ENCODE peak calls at places on chromosomes 6 and 20, in six cellular contexts. K is CD8-positive, alpha-beta T cell; H is dorsolateral prefrontal cortex; C is choroid plexus epithelial cell; T is AG09319; N is GM23338. A is an unnamed sample.

GRCh38 chr20:14049111-14049510 is 53.8 kb downstream of the MACROD2 start:
- DNase-seq in T (no peak), H (no peak), K (no peak), N (no peak), C (no peak), A (no peak)

GRCh38 chr6:71463061-71463460 is 174.4 kb downstream of the OGFRL1 start:
- DNase-seq in T (no peak), N (no peak), H (no peak), C (peak), K (no peak), A (no peak)

GRCh38 chr6:165894228-165894825 is 231.3 kb upstream of the PDE10A start:
- DNase-seq in N (no peak), C (no peak), T (no peak), H (no peak), K (no peak), A (no peak)

GRCh38 chr6:127971945-127972391 is 71.1 kb upstream of the THEMIS start:
- DNase-seq in N (no peak), C (peak), T (no peak), K (peak), H (no peak), A (peak)

GRCh38 chr6:144104898-144105487 is 9.6 kb upstream of the SF3B5 start:
- DNase-seq in H (no peak), C (peak), N (peak), T (peak), K (no peak), A (peak)

GRCh38 chr6:37636801-37637561 is 60.7 kb downstream of the MDGA1 start:
- DNase-seq in C (no peak), K (no peak), H (no peak), T (no peak), N (no peak), A (no peak)

GRCh38 chr6:166650047-166650446 is 23.0 kb upstream of the RPS6KA2 start:
- DNase-seq in K (no peak), C (no peak), T (no peak), N (no peak), H (no peak), A (no peak)

GRCh38 chr6:74578339-74578738 is 627.5 kb downstream of the COL12A1 start:
- DNase-seq in T (peak), N (no peak), K (no peak), H (no peak), C (peak), A (peak)

GRCh38 chr6:163165922-163166321 is 248.6 kb upstream of the QKI start:
- DNase-seq in C (no peak), T (no peak), K (no peak), H (peak), N (no peak), A (no peak)

GRCh38 chr6:144478487-144478886 is 193.4 kb downstream of the UTRN start:
- DNase-seq in K (no peak), N (no peak), C (no peak), H (no peak), T (no peak), A (no peak)

GRCh38 chr6:52686878-52687699 is 16.2 kb downstream of the TMEM14A start:
- DNase-seq in C (no peak), N (no peak), T (no peak), K (no peak), H (no peak), A (no peak)

GRCh38 chr6:128311944-128312570 is 208.3 kb downstream of the PTPRK start:
- DNase-seq in H (no peak), N (no peak), T (no peak), K (no peak), C (no peak), A (no peak)

GRCh38 chr6:149060985-149061760 is 256.3 kb upstream of the TAB2 start:
- DNase-seq in T (no peak), C (peak), K (no peak), N (no peak), H (no peak), A (no peak)

GRCh38 chr6:151044465-151045441 is 179.3 kb downstream of the MTHFD1L start:
- DNase-seq in N (peak), C (peak), H (no peak), K (no peak), T (peak), A (peak)

GRCh38 chr6:87209812-87210211 is 54.4 kb downstream of the ZNF292 start:
- DNase-seq in H (no peak), K (no peak), N (no peak), C (no peak), T (no peak), A (no peak)

GRCh38 chr6:25882066-25882496 is 8.0 kb upstream of the SLC17A3 start:
- DNase-seq in K (peak), H (no peak), C (no peak), N (peak), T (no peak), A (no peak)

GRCh38 chr6:150332939-150333591 is 35.7 kb upstream of the IYD start:
- DNase-seq in T (no peak), N (no peak), C (no peak), H (no peak), K (no peak), A (no peak)

GRCh38 chr6:128570439-128571063 is 50.2 kb upstream of the PTPRK start:
- DNase-seq in C (no peak), N (no peak), T (no peak), K (no peak), H (no peak), A (no peak)

DNA sequence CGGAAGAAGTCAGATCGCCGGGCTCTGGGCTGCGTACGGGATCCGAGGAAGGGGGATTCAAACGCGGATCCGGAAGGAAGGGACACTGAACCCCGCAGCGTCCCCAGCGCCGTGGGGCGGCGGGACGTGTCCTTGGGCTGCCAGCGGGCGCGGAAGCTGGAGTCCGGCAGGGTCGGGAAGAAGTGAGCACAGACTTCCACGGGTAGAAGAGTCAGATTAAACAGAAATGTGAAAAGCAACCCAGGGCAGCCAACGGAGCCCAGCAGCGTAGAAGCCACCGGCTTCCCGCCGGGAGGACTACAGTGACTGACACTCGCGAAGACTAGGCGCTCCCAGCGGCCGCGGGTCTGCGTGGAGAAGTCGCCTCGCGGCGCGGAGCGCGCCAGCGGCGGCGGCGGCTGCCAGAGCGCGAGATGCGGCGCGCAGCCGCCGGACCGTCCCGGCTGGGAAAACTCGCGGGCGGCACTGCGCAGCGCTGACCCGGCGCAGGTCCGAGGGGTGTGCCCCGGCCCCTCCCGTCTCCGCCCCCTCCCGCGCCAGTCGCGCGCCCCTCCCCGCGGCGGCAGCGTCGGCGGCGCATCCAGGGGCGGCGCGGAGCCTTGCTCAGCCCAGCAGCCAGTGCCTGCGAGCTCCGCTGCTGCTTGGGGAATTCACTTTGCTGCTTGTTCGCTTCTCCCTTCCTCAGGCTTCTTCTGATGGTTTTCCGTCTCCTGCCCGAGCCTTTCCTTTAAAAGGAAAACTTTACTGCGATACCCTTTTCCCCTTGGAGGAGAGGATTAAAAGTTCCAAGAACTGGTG is at the start of gene SAMD5:
- DNase-seq in K (no peak), C (peak), T (peak), H (no peak), N (peak), A (no peak)
- TF ChIP-seq CTCF in K (no peak), C (no peak), T (no peak), H (no peak), N (no peak), A (no peak)

GRCh38 chr6:117280922-117281321 is 15.6 kb downstream of the VGLL2 start:
- DNase-seq in T (no peak), K (no peak), C (no peak), N (peak), H (no peak), A (no peak)
- TF ChIP-seq CTCF in T (no peak), K (no peak), C (peak), N (peak), H (no peak), A (peak)

GRCh38 chr6:112204350-112204706 is 50.0 kb downstream of the LAMA4 start:
- DNase-seq in C (no peak), N (no peak), K (no peak), T (no peak), H (no peak), A (no peak)

GRCh38 chr6:112203577-112204349 is 50.6 kb downstream of the LAMA4 start:
- DNase-seq in H (no peak), C (peak), K (no peak), N (no peak), T (no peak), A (no peak)

GRCh38 chr6:112207773-112208172 is 46.6 kb downstream of the LAMA4 start:
- DNase-seq in N (no peak), T (no peak), C (no peak), K (no peak), H (no peak), A (no peak)

GRCh38 chr6:112205521-112206458 is 48.6 kb downstream of the LAMA4 start:
- DNase-seq in H (no peak), C (peak), N (peak), T (no peak), K (no peak), A (peak)

DNA sequence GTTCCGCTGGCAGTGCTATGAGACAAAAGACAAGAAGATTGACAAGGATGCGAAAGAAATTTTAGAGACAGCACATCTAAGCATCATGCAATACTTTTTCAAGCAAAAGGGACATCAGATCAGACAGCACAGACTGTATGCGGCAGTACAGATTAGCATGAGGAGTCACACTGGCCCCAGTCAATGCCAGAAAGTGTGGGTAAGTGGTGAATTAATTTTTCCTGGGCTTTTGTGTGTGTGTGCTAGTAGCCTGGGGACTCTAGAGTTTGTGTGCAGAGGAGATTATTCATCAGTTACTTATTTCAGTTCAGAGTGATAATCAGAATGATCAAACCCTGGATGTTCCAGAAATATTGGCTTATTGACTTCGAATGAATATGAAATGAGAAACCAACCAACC is 47.2 kb downstream of the LAMA4 start:
- DNase-seq in C (no peak), H (no peak), K (no peak), T (no peak), N (no peak), A (no peak)
- TF ChIP-seq CTCF in C (no peak), H (no peak), K (no peak), T (no peak), N (no peak), A (no peak)

DNA sequence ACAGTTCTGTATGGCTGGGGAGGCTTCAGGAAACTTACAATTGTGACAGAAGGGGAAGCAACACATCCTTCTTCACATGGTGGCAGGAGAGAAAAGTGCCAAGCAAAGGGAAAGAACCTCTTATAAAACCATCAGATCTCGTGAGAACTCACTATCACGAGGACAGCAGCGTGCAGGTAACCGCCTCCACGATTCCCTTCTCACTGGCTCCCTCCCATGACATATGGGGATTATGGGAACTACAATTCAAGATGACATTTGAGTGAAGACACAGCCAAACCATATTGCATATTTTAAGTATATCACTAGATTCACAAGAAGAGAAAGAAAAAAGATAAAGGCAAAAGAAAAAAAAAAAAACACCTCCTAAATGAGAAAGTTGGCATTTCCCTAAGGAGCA is 431.9 kb upstream of the RGS17 start:
- DNase-seq in T (no peak), N (peak), K (no peak), H (no peak), C (no peak), A (no peak)
- TF ChIP-seq CTCF in T (no peak), N (peak), K (no peak), H (no peak), C (peak), A (no peak)

GRCh38 chr6:34177181-34177591 is 31.3 kb upstream of the GRM4 start:
- DNase-seq in T (no peak), H (no peak), K (no peak), N (no peak), C (no peak), A (no peak)
- TF ChIP-seq CTCF in T (no peak), H (no peak), K (no peak), N (no peak), C (no peak), A (no peak)

GRCh38 chr6:142112451-142113061 is 20.2 kb upstream of the GJE1 start:
- DNase-seq in K (peak), C (peak), T (peak), H (no peak), N (peak), A (peak)
- TF ChIP-seq CTCF in K (peak), C (peak), T (peak), H (peak), N (peak), A (peak)

GRCh38 chr20:1909097-1909496 is 13.9 kb downstream of the SIRPA start:
- DNase-seq in C (no peak), K (no peak), N (no peak), H (no peak), T (no peak), A (no peak)

GRCh38 chr20:1912056-1912455 is 16.8 kb downstream of the SIRPA start:
- DNase-seq in K (no peak), H (no peak), N (no peak), C (no peak), T (no peak), A (no peak)

GRCh38 chr20:1912646-1913045 is 17.4 kb downstream of the SIRPA start:
- DNase-seq in C (no peak), H (no peak), N (no peak), T (no peak), K (no peak), A (no peak)

GRCh38 chr20:1908191-1908590 is 13.0 kb downstream of the SIRPA start:
- DNase-seq in T (no peak), C (no peak), N (no peak), K (no peak), H (no peak), A (no peak)

GRCh38 chr20:1911536-1911935 is 16.3 kb downstream of the SIRPA start:
- DNase-seq in K (no peak), H (no peak), C (no peak), T (no peak), N (no peak), A (no peak)
- TF ChIP-seq CTCF in K (no peak), H (no peak), C (no peak), T (no peak), N (no peak), A (no peak)

A was measured in astrocyte of the cerebellum.